ENCODE peak calls at places on chromosomes 1 and 21, in seven cellular contexts. I, A, C, W, M, G and B are unnamed samples.

GRCh38 chr1:160217466-160218165 is 12.4 kb downstream of the PEA15 start:
- DNase-seq in I (no peak), A (peak; percentile 32), C (no peak), W (no peak), M (peak; percentile 38), G (no peak), B (no peak)

GRCh38 chr1:1910033-1910465 is 5.0 kb upstream of the CALML6 start:
- DNase-seq in I (no peak), A (no peak), C (no peak), W (no peak), M (no peak), G (no peak), B (no peak)

GRCh38 chr1:211789641-211790464 is 40.7 kb downstream of the LPGAT1 start:
- DNase-seq in I (no peak), A (no peak), C (no peak), W (no peak), M (no peak), G (no peak), B (no peak)

GRCh38 chr1:111937147-111937725 is 52.2 kb downstream of the KCND3 start:
- DNase-seq in I (no peak), A (no peak), C (no peak), W (no peak), M (no peak), G (no peak), B (no peak)

GRCh38 chr1:153770812-153771211 is 4.4 kb upstream of the SLC27A3 start:
- DNase-seq in I (no peak), A (no peak), C (no peak), W (no peak), M (no peak), G (peak; percentile 49), B (no peak)

GRCh38 chr21:17793675-17794123 is 25.5 kb downstream of the C21orf91 start:
- DNase-seq in I (no peak), A (peak; percentile 19), C (no peak), W (peak; percentile 48), M (no peak), G (no peak), B (peak; percentile 20)

GRCh38 chr1:117368116-117369108 is 1.2 kb downstream of the MAN1A2 start:
- DNase-seq in I (no peak), A (no peak), C (peak; percentile 42), W (no peak), M (no peak), G (no peak), B (peak; percentile 12)

GRCh38 chr1:89808429-89809117 is 12.3 kb upstream of the LRRC8D start:
- DNase-seq in I (no peak), A (peak; percentile 63), C (no peak), W (peak; percentile 19), M (no peak), G (no peak), B (no peak)

GRCh38 chr1:109309347-109309746 is 2.5 kb upstream of the MYBPHL start:
- DNase-seq in I (no peak), A (no peak), C (no peak), W (no peak), M (no peak), G (no peak), B (no peak)

GRCh38 chr1:235011599-235012435 is 116.8 kb downstream of the TOMM20 start:
- DNase-seq in I (peak; percentile 84), A (peak; percentile 92), C (peak; percentile 98), W (peak; percentile 100), M (no peak), G (peak; percentile 55), B (peak; percentile 100)

GRCh38 chr1:30413606-30414005 is 309.8 kb downstream of the MATN1 start:
- DNase-seq in I (no peak), A (no peak), C (peak; percentile 13), W (no peak), M (no peak), G (no peak), B (no peak)

GRCh38 chr21:43826623-43826974 is 37.2 kb downstream of the RRP1 start:
- DNase-seq in I (no peak), A (no peak), C (no peak), W (no peak), M (no peak), G (no peak), B (no peak)

GRCh38 chr1:115430717-115431116 is 92.7 kb upstream of the NGF start:
- DNase-seq in I (no peak), A (peak; percentile 83), C (no peak), W (peak; percentile 99), M (peak; percentile 4), G (no peak), B (peak; percentile 93)